ENCODE peak calls at places on chromosomes 12 and 14, in five cellular contexts. One of them, this sample, is unnamed.

GRCh38 chr12:91921555-91921954 is 224.1 kb downstream of the BTG1 start:
- DNase-seq in tibial artery: no peak
- DNase-seq in CD4-positive, alpha-beta T cell: no peak
- DNase-seq in heart right ventricle: no peak
- DNase-seq in GM23338: no peak
- DNase-seq in this sample: no peak

GRCh38 chr12:459430-460258 is at the start of gene B4GALNT3:
- DNase-seq in tibial artery: peak; percentile 57
- DNase-seq in CD4-positive, alpha-beta T cell: peak; percentile 6
- DNase-seq in heart right ventricle: peak; percentile 24
- DNase-seq in GM23338: peak; percentile 81
- DNase-seq in this sample: peak; percentile 86

GRCh38 chr12:50918584-50919316 is 33.6 kb upstream of the HIGD1C start:
- DNase-seq in tibial artery: no peak
- DNase-seq in CD4-positive, alpha-beta T cell: no peak
- DNase-seq in heart right ventricle: no peak
- DNase-seq in GM23338: no peak
- DNase-seq in this sample: no peak

GRCh38 chr14:92544051-92544730 is 30.6 kb downstream of the RIN3 start:
- DNase-seq in tibial artery: no peak
- DNase-seq in CD4-positive, alpha-beta T cell: no peak
- DNase-seq in heart right ventricle: no peak
- DNase-seq in GM23338: no peak
- DNase-seq in this sample: no peak

GRCh38 chr14:92565718-92566115 is 52.1 kb downstream of the RIN3 start:
- DNase-seq in tibial artery: no peak
- DNase-seq in CD4-positive, alpha-beta T cell: no peak
- DNase-seq in heart right ventricle: no peak
- DNase-seq in GM23338: no peak
- DNase-seq in this sample: no peak

GRCh38 chr12:3364661-3365264 is 126.2 kb upstream of the PRMT8 start:
- DNase-seq in tibial artery: no peak
- DNase-seq in CD4-positive, alpha-beta T cell: no peak
- DNase-seq in heart right ventricle: no peak
- DNase-seq in GM23338: no peak
- DNase-seq in this sample: no peak

GRCh38 chr14:50954811-50955372 is 10.6 kb upstream of the PYGL start:
- DNase-seq in tibial artery: no peak
- DNase-seq in CD4-positive, alpha-beta T cell: no peak
- DNase-seq in heart right ventricle: no peak
- DNase-seq in GM23338: peak; percentile 52
- DNase-seq in this sample: peak; percentile 30

GRCh38 chr14:56002876-56003625 is 115.2 kb upstream of the PELI2 start:
- DNase-seq in tibial artery: no peak
- DNase-seq in CD4-positive, alpha-beta T cell: peak; percentile 14
- DNase-seq in heart right ventricle: no peak
- DNase-seq in GM23338: peak; percentile 23
- DNase-seq in this sample: peak; percentile 29

GRCh38 chr14:53409974-53410373 is 256.9 kb upstream of the DDHD1 start:
- DNase-seq in tibial artery: no peak
- DNase-seq in CD4-positive, alpha-beta T cell: no peak
- DNase-seq in heart right ventricle: no peak
- DNase-seq in GM23338: no peak
- DNase-seq in this sample: no peak

GRCh38 chr14:89616425-89617141 is 199.6 kb upstream of the FOXN3 start:
- DNase-seq in tibial artery: no peak
- DNase-seq in CD4-positive, alpha-beta T cell: peak; percentile 26
- DNase-seq in heart right ventricle: no peak
- DNase-seq in GM23338: peak; percentile 75
- DNase-seq in this sample: no peak

GRCh38 chr14:38731962-38732361 is 371.1 kb downstream of the SEC23A start:
- DNase-seq in tibial artery: no peak
- DNase-seq in CD4-positive, alpha-beta T cell: no peak
- DNase-seq in heart right ventricle: no peak
- DNase-seq in GM23338: no peak
- DNase-seq in this sample: no peak

GRCh38 chr14:75494898-75495297 is 27.4 kb upstream of the BATF start:
- DNase-seq in tibial artery: no peak
- DNase-seq in CD4-positive, alpha-beta T cell: no peak
- DNase-seq in heart right ventricle: no peak
- DNase-seq in GM23338: no peak
- DNase-seq in this sample: no peak

GRCh38 chr12:106455100-106455499 is 97.6 kb downstream of the POLR3B start:
- DNase-seq in tibial artery: no peak
- DNase-seq in CD4-positive, alpha-beta T cell: no peak
- DNase-seq in heart right ventricle: no peak
- DNase-seq in GM23338: no peak
- DNase-seq in this sample: no peak

GRCh38 chr14:32883189-32883588 is 55.5 kb upstream of the NPAS3 start:
- DNase-seq in tibial artery: no peak
- DNase-seq in CD4-positive, alpha-beta T cell: no peak
- DNase-seq in heart right ventricle: no peak
- DNase-seq in GM23338: no peak
- DNase-seq in this sample: no peak

GRCh38 chr14:22448905-22449611 is 140.0 kb downstream of the DAD1 start:
- DNase-seq in tibial artery: peak; percentile 49
- DNase-seq in CD4-positive, alpha-beta T cell: no peak
- DNase-seq in heart right ventricle: no peak
- DNase-seq in GM23338: no peak
- DNase-seq in this sample: no peak

GRCh38 chr12:54370218-54370730 is 6.0 kb upstream of the GPR84 start:
- DNase-seq in tibial artery: peak; percentile 74
- DNase-seq in CD4-positive, alpha-beta T cell: no peak
- DNase-seq in heart right ventricle: peak; percentile 70
- DNase-seq in GM23338: peak; percentile 93
- DNase-seq in this sample: peak; percentile 92

GRCh38 chr12:79927772-79928474 is 7.0 kb downstream of the PPP1R12A start:
- DNase-seq in tibial artery: no peak
- DNase-seq in CD4-positive, alpha-beta T cell: peak; percentile 42
- DNase-seq in heart right ventricle: no peak
- DNase-seq in GM23338: no peak
- DNase-seq in this sample: no peak

GRCh38 chr14:64421166-64421565 is 33.0 kb downstream of the MTHFD1 start:
- DNase-seq in tibial artery: no peak
- DNase-seq in CD4-positive, alpha-beta T cell: no peak
- DNase-seq in heart right ventricle: no peak
- DNase-seq in GM23338: no peak
- DNase-seq in this sample: no peak

GRCh38 chr12:109618091-109618490 is 44.5 kb downstream of the MVK start:
- DNase-seq in tibial artery: no peak
- DNase-seq in CD4-positive, alpha-beta T cell: no peak
- DNase-seq in heart right ventricle: no peak
- DNase-seq in GM23338: no peak
- DNase-seq in this sample: no peak

GRCh38 chr12:109613611-109614455 is 40.2 kb downstream of the MVK start:
- DNase-seq in tibial artery: no peak
- DNase-seq in CD4-positive, alpha-beta T cell: no peak
- DNase-seq in heart right ventricle: no peak
- DNase-seq in GM23338: peak; percentile 57
- DNase-seq in this sample: peak; percentile 60

GRCh38 chr12:109612975-109613502 is 39.4 kb downstream of the MVK start:
- DNase-seq in tibial artery: no peak
- DNase-seq in CD4-positive, alpha-beta T cell: no peak
- DNase-seq in heart right ventricle: no peak
- DNase-seq in GM23338: peak; percentile 57
- DNase-seq in this sample: no peak

GRCh38 chr12:109617496-109617895 is 43.9 kb downstream of the MVK start:
- DNase-seq in tibial artery: no peak
- DNase-seq in CD4-positive, alpha-beta T cell: no peak
- DNase-seq in heart right ventricle: no peak
- DNase-seq in GM23338: no peak
- DNase-seq in this sample: no peak

DNA sequence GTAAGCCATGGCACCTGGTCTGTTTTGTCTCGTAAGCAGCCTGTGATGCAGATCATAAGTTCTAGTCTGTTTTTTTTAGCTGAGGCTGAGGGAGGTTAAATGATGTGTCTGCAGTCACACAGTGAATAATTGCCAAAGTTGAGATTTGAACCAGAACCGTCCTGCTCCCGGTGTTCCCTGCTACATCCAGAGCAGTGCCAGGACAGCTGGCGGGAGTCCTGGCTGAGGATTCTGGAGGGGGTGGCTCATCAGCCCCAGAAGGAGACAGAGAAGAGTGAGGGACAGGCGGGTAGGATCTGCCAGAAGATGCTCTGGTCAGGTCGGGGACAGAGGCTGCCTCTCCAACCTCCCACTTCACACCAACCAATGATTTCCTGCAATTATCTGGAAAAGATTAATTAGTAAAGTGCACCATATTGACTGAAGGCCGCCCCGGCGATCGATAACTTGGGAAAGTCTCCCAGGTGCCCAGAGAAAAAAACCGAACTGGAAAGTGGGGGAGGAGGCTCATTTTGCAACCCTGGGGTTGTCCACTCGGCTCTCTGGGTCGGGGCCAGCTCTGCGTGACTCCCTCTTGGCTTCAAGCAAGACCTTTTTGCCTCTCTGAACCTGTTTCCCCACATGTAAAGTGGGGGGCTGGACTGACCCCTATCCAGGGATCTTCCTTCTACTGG is 42.1 kb downstream of the MVK start:
- DNase-seq in tibial artery: no peak
- DNase-seq in CD4-positive, alpha-beta T cell: no peak
- DNase-seq in heart right ventricle: no peak
- DNase-seq in GM23338: no peak
- DNase-seq in this sample: no peak
- H3K27me3 ChIP-seq in tibial artery: peaks cover 73% of the 10 kb centered on the region
- H3K27me3 ChIP-seq in CD4-positive, alpha-beta T cell: peaks cover 9% of the 10 kb centered on the region
- H3K27me3 ChIP-seq in heart right ventricle: peaks cover 19% of the 10 kb centered on the region
- H3K27me3 ChIP-seq in GM23338: no peaks in the 10 kb centered on the region
- H3K27me3 ChIP-seq in this sample: no peaks in the 10 kb centered on the region

GRCh38 chr14:104471114-104471513 is 108.5 kb upstream of the C14orf180 start:
- DNase-seq in tibial artery: no peak
- DNase-seq in CD4-positive, alpha-beta T cell: no peak
- DNase-seq in heart right ventricle: no peak
- DNase-seq in GM23338: no peak
- DNase-seq in this sample: no peak
- H3K27me3 ChIP-seq in tibial artery: peaks cover 42% of the 10 kb centered on the region
- H3K27me3 ChIP-seq in CD4-positive, alpha-beta T cell: no peaks in the 10 kb centered on the region
- H3K27me3 ChIP-seq in heart right ventricle: peaks cover 29% of the 10 kb centered on the region
- H3K27me3 ChIP-seq in GM23338: no peaks in the 10 kb centered on the region
- H3K27me3 ChIP-seq in this sample: no peaks in the 10 kb centered on the region

GRCh38 chr12:43293396-43293795 is 258.6 kb downstream of the ADAMTS20 start:
- DNase-seq in tibial artery: no peak
- DNase-seq in CD4-positive, alpha-beta T cell: no peak
- DNase-seq in heart right ventricle: no peak
- DNase-seq in GM23338: no peak
- DNase-seq in this sample: no peak
- H3K27me3 ChIP-seq in tibial artery: no peaks in the 10 kb centered on the region
- H3K27me3 ChIP-seq in CD4-positive, alpha-beta T cell: no peaks in the 10 kb centered on the region
- H3K27me3 ChIP-seq in heart right ventricle: no peaks in the 10 kb centered on the region
- H3K27me3 ChIP-seq in GM23338: no peaks in the 10 kb centered on the region
- H3K27me3 ChIP-seq in this sample: no peaks in the 10 kb centered on the region

GRCh38 chr14:77142289-77142814 is 761 bp upstream of the ZDHHC22 start:
- DNase-seq in tibial artery: no peak
- DNase-seq in CD4-positive, alpha-beta T cell: no peak
- DNase-seq in heart right ventricle: no peak
- DNase-seq in GM23338: no peak
- DNase-seq in this sample: peak; percentile 77

GRCh38 chr14:77140343-77140936 is 1.2 kb downstream of the ZDHHC22 start:
- DNase-seq in tibial artery: no peak
- DNase-seq in CD4-positive, alpha-beta T cell: no peak
- DNase-seq in heart right ventricle: no peak
- DNase-seq in GM23338: no peak
- DNase-seq in this sample: peak; percentile 55

GRCh38 chr14:77140937-77141591 is 527 bp downstream of the ZDHHC22 start:
- DNase-seq in tibial artery: no peak
- DNase-seq in CD4-positive, alpha-beta T cell: no peak
- DNase-seq in heart right ventricle: no peak
- DNase-seq in GM23338: peak; percentile 87
- DNase-seq in this sample: peak; percentile 92

GRCh38 chr14:77143071-77143470 is 1.5 kb upstream of the ZDHHC22 start:
- DNase-seq in tibial artery: no peak
- DNase-seq in CD4-positive, alpha-beta T cell: no peak
- DNase-seq in heart right ventricle: no peak
- DNase-seq in GM23338: no peak
- DNase-seq in this sample: no peak

DNA sequence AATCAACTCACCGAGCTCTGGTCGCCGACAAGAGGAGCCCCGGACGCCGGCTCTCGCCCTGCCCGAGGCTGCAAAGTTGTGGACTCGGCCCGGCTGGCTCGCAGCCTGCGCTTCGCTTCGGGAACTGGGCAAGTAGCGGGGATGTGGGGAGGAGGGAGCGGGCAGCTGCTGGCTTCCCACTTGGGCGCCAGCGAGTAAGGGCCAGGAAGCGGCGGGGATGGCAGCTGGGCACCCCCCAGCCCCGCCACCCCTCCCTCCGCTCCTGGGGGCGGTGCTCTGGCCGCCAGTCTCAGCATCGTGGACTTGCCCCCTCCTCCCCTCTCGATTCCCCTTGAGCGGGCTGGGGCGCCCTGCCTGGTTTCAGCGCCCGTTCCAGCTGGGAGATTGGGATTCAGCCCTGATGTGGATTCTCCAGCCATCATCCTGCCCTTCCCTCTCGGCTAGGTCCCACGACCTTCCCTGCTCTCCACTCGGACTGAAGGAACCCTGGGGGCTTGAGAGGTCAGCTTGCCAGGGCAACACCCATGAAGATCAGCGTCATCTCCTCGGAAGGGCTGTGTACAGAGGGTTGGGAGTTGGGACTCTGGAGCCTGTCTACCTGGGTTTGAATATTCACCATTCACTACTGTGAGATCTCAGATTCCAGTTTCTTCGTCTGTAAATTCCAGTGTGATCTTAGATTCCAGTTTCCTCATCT is at the start of gene ZDHHC22:
- DNase-seq in tibial artery: no peak
- DNase-seq in CD4-positive, alpha-beta T cell: no peak
- DNase-seq in heart right ventricle: no peak
- DNase-seq in GM23338: peak; percentile 79
- DNase-seq in this sample: no peak
- H3K27me3 ChIP-seq in tibial artery: peaks cover 97% of the 10 kb centered on the region
- H3K27me3 ChIP-seq in CD4-positive, alpha-beta T cell: peaks cover 83% of the 10 kb centered on the region
- H3K27me3 ChIP-seq in heart right ventricle: peaks cover 100% of the 10 kb centered on the region
- H3K27me3 ChIP-seq in GM23338: no peaks in the 10 kb centered on the region
- H3K27me3 ChIP-seq in this sample: peaks cover 97% of the 10 kb centered on the region

GRCh38 chr14:36582011-36582873 is at the start of gene NKX2-8:
- DNase-seq in tibial artery: no peak
- DNase-seq in CD4-positive, alpha-beta T cell: no peak
- DNase-seq in heart right ventricle: no peak
- DNase-seq in GM23338: peak; percentile 70
- DNase-seq in this sample: peak; percentile 60
- H3K27me3 ChIP-seq in tibial artery: peaks cover 86% of the 10 kb centered on the region
- H3K27me3 ChIP-seq in CD4-positive, alpha-beta T cell: peaks cover 82% of the 10 kb centered on the region
- H3K27me3 ChIP-seq in heart right ventricle: peaks cover 98% of the 10 kb centered on the region
- H3K27me3 ChIP-seq in GM23338: peaks cover 100% of the 10 kb centered on the region
- H3K27me3 ChIP-seq in this sample: peaks cover 100% of the 10 kb centered on the region

GRCh38 chr12:71439613-71440392 is at the start of gene LGR5:
- DNase-seq in tibial artery: no peak
- DNase-seq in CD4-positive, alpha-beta T cell: no peak
- DNase-seq in heart right ventricle: no peak
- DNase-seq in GM23338: peak; percentile 73
- DNase-seq in this sample: peak; percentile 87
- H3K27me3 ChIP-seq in tibial artery: peaks cover 6% of the 10 kb centered on the region
- H3K27me3 ChIP-seq in CD4-positive, alpha-beta T cell: peaks cover 62% of the 10 kb centered on the region
- H3K27me3 ChIP-seq in heart right ventricle: peaks cover 71% of the 10 kb centered on the region
- H3K27me3 ChIP-seq in GM23338: peaks cover 81% of the 10 kb centered on the region
- H3K27me3 ChIP-seq in this sample: peaks cover 81% of the 10 kb centered on the region

This sample was measured in neural progenitor cell.